ENCODE peak calls at places on chromosomes 16 and 17, in four cellular contexts. O, A, K and I are unnamed samples. For H3K4me1, the result is how much of the 10 kb centered on the place peaks cover.

GRCh38 chr17:40366861-40367518 is 2.5 kb upstream of the GJD3 start:
- DNase-seq in O (no peak), A (no peak), K (peak), I (no peak)

GRCh38 chr17:81368161-81368560 is 27.1 kb upstream of the BAHCC1 start:
- DNase-seq in O (no peak), A (no peak), K (no peak), I (no peak)

GRCh38 chr17:80512233-80512632 is 32.4 kb upstream of the RPTOR start:
- DNase-seq in O (no peak), A (no peak), K (no peak), I (no peak)

GRCh38 chr16:4316103-4316731 is 350 bp downstream of the GLIS2 start:
- DNase-seq in O (no peak), A (peak), K (no peak), I (no peak)

GRCh38 chr17:49015924-49016774 is 19.0 kb downstream of the IGF2BP1 start:
- DNase-seq in O (no peak), A (no peak), K (no peak), I (no peak)

GRCh38 chr16:770411-770810 is 9.9 kb downstream of the MSLN start:
- DNase-seq in O (no peak), A (no peak), K (no peak), I (no peak)

GRCh38 chr16:13937411-13937810 is 17.5 kb downstream of the ERCC4 start:
- DNase-seq in O (no peak), A (no peak), K (no peak), I (no peak)

GRCh38 chr16:15518412-15519351 is 84.3 kb downstream of the BMERB1 start:
- DNase-seq in O (peak), A (no peak), K (no peak), I (no peak)

GRCh38 chr17:81538651-81539570 is 10.7 kb downstream of the FSCN2 start:
- DNase-seq in O (no peak), A (no peak), K (no peak), I (no peak)

GRCh38 chr16:50253511-50253903 is 12.8 kb upstream of the ADCY7 start:
- DNase-seq in O (no peak), A (no peak), K (peak), I (no peak)

GRCh38 chr17:66227212-66228045 is 1.8 kb downstream of the APOH start:
- DNase-seq in O (no peak), A (no peak), K (no peak), I (no peak)

GRCh38 chr17:29126268-29126923 is 53.8 kb downstream of the MYO18A start:
- DNase-seq in O (no peak), A (no peak), K (no peak), I (no peak)

GRCh38 chr17:19328441-19329061 is 34.0 kb downstream of the B9D1 start:
- DNase-seq in O (no peak), A (no peak), K (no peak), I (no peak)

GRCh38 chr17:49218941-49219913 is 8.7 kb downstream of the ABI3 start:
- DNase-seq in O (no peak), A (peak), K (peak), I (no peak)

GRCh38 chr16:4182581-4183257 is 59.2 kb downstream of the SRL start:
- DNase-seq in O (no peak), A (no peak), K (no peak), I (no peak)

GRCh38 chr17:9402590-9403199 is 172.9 kb downstream of the STX8 start:
- DNase-seq in O (no peak), A (peak), K (no peak), I (no peak)

GRCh38 chr16:19001788-19002187 is 18.1 kb downstream of the TMC7 start:
- DNase-seq in O (peak), A (no peak), K (no peak), I (no peak)

GRCh38 chr16:80318107-80318506 is 222.7 kb upstream of the DYNLRB2 start:
- DNase-seq in O (no peak), A (no peak), K (no peak), I (no peak)

GRCh38 chr16:80317132-80318098 is 223.4 kb upstream of the DYNLRB2 start:
- DNase-seq in O (no peak), A (peak), K (no peak), I (no peak)

GRCh38 chr16:80323187-80323807 is 217.5 kb upstream of the DYNLRB2 start:
- DNase-seq in O (no peak), A (no peak), K (no peak), I (no peak)

GRCh38 chr16:80323808-80324195 is 217.0 kb upstream of the DYNLRB2 start:
- DNase-seq in O (no peak), A (no peak), K (no peak), I (no peak)

GRCh38 chr16:80319181-80319580 is 221.6 kb upstream of the DYNLRB2 start:
- DNase-seq in O (no peak), A (no peak), K (no peak), I (no peak)
- TF ChIP-seq CTCF in O (no peak), A (no peak), K (no peak), I (peak)

GRCh38 chr17:21295036-21295952 is 10.8 kb downstream of the MAP2K3 start:
- DNase-seq in O (no peak), A (peak), K (no peak), I (no peak)
- H3K27ac ChIP-seq in O (no peak), A (peak), K (no peak), I (no peak)

GRCh38 chr16:30557950-30558788 is at the start of gene ZNF764:
- DNase-seq in O (peak), A (peak), K (peak), I (peak)
- H3K4me1 ChIP-seq in O (under half), A (under half), K (under half), I (under half)

DNA sequence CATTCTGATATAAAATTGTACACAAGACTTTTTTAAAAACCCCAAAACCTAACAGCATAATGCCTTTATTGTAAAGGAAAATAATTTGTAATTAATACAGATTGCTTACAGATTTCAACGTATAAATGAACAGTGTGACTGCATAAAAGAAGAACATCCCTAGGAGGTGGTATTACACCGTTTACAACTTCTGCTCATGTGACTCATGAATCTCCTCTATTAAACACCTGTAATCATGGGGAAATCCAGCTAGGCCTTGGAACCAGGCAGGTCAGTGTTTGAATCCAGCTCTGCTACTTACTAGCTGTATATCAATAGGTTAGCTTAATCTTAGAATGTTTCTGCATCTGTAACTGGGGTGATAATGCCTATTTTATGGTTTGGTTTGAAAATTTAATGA is 15.2 kb downstream of the RABEP1 start:
- DNase-seq in O (no peak), A (no peak), K (no peak), I (no peak)
- TF ChIP-seq CTCF in O (no peak), A (no peak), K (no peak), I (no peak)

GRCh38 chr16:89011909-89012621 is 35.1 kb upstream of the CBFA2T3 start:
- DNase-seq in O (no peak), A (no peak), K (no peak), I (peak)

GRCh38 chr16:89012622-89012995 is 35.6 kb upstream of the CBFA2T3 start:
- DNase-seq in O (no peak), A (no peak), K (no peak), I (no peak)

GRCh38 chr16:89007371-89008249 is 30.6 kb upstream of the CBFA2T3 start:
- DNase-seq in O (peak), A (no peak), K (peak), I (peak)

GRCh38 chr16:89010210-89010925 is 33.4 kb upstream of the CBFA2T3 start:
- DNase-seq in O (no peak), A (no peak), K (peak), I (peak)

GRCh38 chr16:89009343-89010209 is 32.6 kb upstream of the CBFA2T3 start:
- DNase-seq in O (no peak), A (no peak), K (peak), I (peak)
- H3K27ac ChIP-seq in O (no peak), A (no peak), K (no peak), I (no peak)

GRCh38 chr17:77371117-77371887 is 230.5 kb downstream of the SEC14L1 start:
- DNase-seq in O (no peak), A (no peak), K (peak), I (no peak)

GRCh38 chr17:77372444-77373297 is 231.9 kb downstream of the SEC14L1 start:
- DNase-seq in O (peak), A (peak), K (peak), I (no peak)

GRCh38 chr17:77371888-77372443 is 231.2 kb downstream of the SEC14L1 start:
- DNase-seq in O (no peak), A (no peak), K (peak), I (no peak)

GRCh38 chr17:77369544-77369971 is 228.8 kb downstream of the SEC14L1 start:
- DNase-seq in O (no peak), A (no peak), K (peak), I (no peak)

DNA sequence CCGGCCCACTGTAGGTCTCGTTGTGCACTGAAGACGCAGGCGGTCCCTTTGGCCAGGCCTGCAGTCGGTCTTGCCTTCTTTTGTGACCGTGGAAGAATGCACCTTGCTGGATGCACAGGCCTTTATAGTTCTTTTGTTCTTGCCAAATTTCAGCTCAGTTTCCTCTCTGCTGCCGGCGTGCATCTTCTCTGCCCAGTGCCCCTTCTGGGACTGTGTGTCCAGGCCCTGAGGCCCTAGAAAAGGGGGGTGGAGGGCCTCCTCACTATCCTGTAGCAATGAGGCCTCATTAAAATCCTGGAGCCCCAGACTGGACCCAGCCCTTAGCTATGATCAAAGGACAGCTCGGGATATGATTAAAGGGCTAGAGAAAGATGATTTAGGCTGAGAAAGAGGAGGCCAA is 229.8 kb downstream of the SEC14L1 start:
- DNase-seq in O (no peak), A (no peak), K (peak), I (no peak)
- H3K4me1 ChIP-seq in O (under half), A (under half), K (under half), I (under half)